ENCODE peak calls at places on chromosome 16, in six cellular contexts. C is progenitor cell of endocrine pancreas, D is SK-N-SH, O is ELR, M is hippocampal formation, P is EL. X is an unnamed sample.

GRCh38 chr16:80733366-80733901 is 71.0 kb downstream of the CDYL2 start:
- DNase-seq in C (no peak), D (no peak), O (no peak), M (no peak), P (peak; percentile 8), X (no peak)

GRCh38 chr16:4477966-4478365 is 1.8 kb downstream of the HMOX2 start:
- DNase-seq in C (no peak), D (peak; percentile 31), O (peak; percentile 67), M (no peak), P (peak; percentile 54), X (peak; percentile 95)

GRCh38 chr16:49337814-49338350 is 35.7 kb upstream of the C16orf78 start:
- DNase-seq in C (no peak), D (no peak), O (no peak), M (no peak), P (no peak), X (no peak)

GRCh38 chr16:77963185-77964044 is 58.9 kb upstream of the CLEC3A start:
- DNase-seq in C (no peak), D (no peak), O (no peak), M (no peak), P (no peak), X (no peak)

GRCh38 chr16:10521681-10522274 is 58.6 kb downstream of the EMP2 start:
- DNase-seq in C (peak; percentile 29), D (peak; percentile 75), O (peak; percentile 68), M (peak; percentile 12), P (peak; percentile 67), X (peak; percentile 82)

GRCh38 chr16:66471264-66471663 is 44.2 kb downstream of the BEAN1 start:
- DNase-seq in C (no peak), D (no peak), O (no peak), M (no peak), P (no peak), X (no peak)

GRCh38 chr16:72182976-72183375 is 11.0 kb upstream of the PMFBP1 start:
- DNase-seq in C (no peak), D (no peak), O (no peak), M (no peak), P (no peak), X (peak; percentile 16)

GRCh38 chr16:649646-650045 is 481 bp downstream of the WDR90 start:
- DNase-seq in C (no peak), D (peak; percentile 74), O (peak; percentile 45), M (no peak), P (peak; percentile 38), X (no peak)

GRCh38 chr16:31186176-31186575 is 6.2 kb downstream of the FUS start:
- DNase-seq in C (no peak), D (no peak), O (no peak), M (no peak), P (no peak), X (no peak)

GRCh38 chr16:56211471-56211944 is 20.2 kb downstream of the GNAO1 start:
- DNase-seq in C (no peak), D (no peak), O (peak; percentile 88), M (no peak), P (peak; percentile 93), X (no peak)

GRCh38 chr16:53372942-53373871 is 61.1 kb upstream of the RBL2 start:
- DNase-seq in C (no peak), D (peak; percentile 53), O (no peak), M (no peak), P (no peak), X (no peak)

GRCh38 chr16:56726283-56726682 is 3.6 kb upstream of the NUP93 start:
- DNase-seq in C (no peak), D (no peak), O (no peak), M (no peak), P (no peak), X (no peak)

GRCh38 chr16:72311426-72311825 is 139.5 kb upstream of the PMFBP1 start:
- DNase-seq in C (no peak), D (no peak), O (no peak), M (no peak), P (peak; percentile 14), X (no peak)

GRCh38 chr16:50280932-50281331 is 14.6 kb downstream of the ADCY7 start:
- DNase-seq in C (no peak), D (no peak), O (no peak), M (no peak), P (no peak), X (no peak)

GRCh38 chr16:84788968-84789371 is 30.8 kb upstream of the CRISPLD2 start:
- DNase-seq in C (no peak), D (peak; percentile 65), O (peak; percentile 76), M (no peak), P (peak; percentile 71), X (no peak)

GRCh38 chr16:79677799-79678525 is 77.4 kb upstream of the MAF start:
- DNase-seq in C (no peak), D (no peak), O (no peak), M (no peak), P (no peak), X (no peak)

GRCh38 chr16:86549893-86550190 is 5.2 kb downstream of the MTHFSD start:
- DNase-seq in C (no peak), D (no peak), O (no peak), M (no peak), P (no peak), X (no peak)

GRCh38 chr16:66656547-66656946 is 40.0 kb downstream of the CMTM4 start:
- DNase-seq in C (no peak), D (no peak), O (peak; percentile 40), M (no peak), P (no peak), X (no peak)

GRCh38 chr16:19284207-19284606 is 1.3 kb upstream of the CLEC19A start:
- DNase-seq in C (no peak), D (no peak), O (peak; percentile 18), M (peak; percentile 37), P (peak; percentile 13), X (no peak)

GRCh38 chr16:635573-636205 is 416 bp downstream of the METTL26 start:
- DNase-seq in C (no peak), D (no peak), O (no peak), M (no peak), P (no peak), X (peak; percentile 23)

GRCh38 chr16:85393674-85394510 is 219.2 kb upstream of the GSE1 start:
- DNase-seq in C (peak; percentile 81), D (peak; percentile 90), O (peak; percentile 68), M (no peak), P (peak; percentile 44), X (peak; percentile 69)

GRCh38 chr16:71927787-71928186 is 32.5 kb downstream of the IST1 start:
- DNase-seq in C (no peak), D (no peak), O (peak; percentile 14), M (no peak), P (no peak), X (peak; percentile 66)

GRCh38 chr16:14309001-14309886 is 238.1 kb downstream of the MRTFB start:
- DNase-seq in C (peak; percentile 51), D (no peak), O (peak; percentile 67), M (no peak), P (peak; percentile 53), X (no peak)

GRCh38 chr16:19393226-19394074 is 24.2 kb upstream of the TMC5 start:
- DNase-seq in C (no peak), D (no peak), O (peak; percentile 64), M (no peak), P (peak; percentile 43), X (peak; percentile 5)

GRCh38 chr16:1152123-1152638 is 725 bp upstream of the CACNA1H start:
- DNase-seq in C (no peak), D (no peak), O (no peak), M (no peak), P (no peak), X (no peak)

GRCh38 chr16:2237552-2238395 is 1.5 kb downstream of the DNASE1L2 start:
- DNase-seq in C (no peak), D (peak; percentile 42), O (no peak), M (no peak), P (no peak), X (peak; percentile 15)

GRCh38 chr16:66569827-66570405 is 3.7 kb downstream of the CMTM1 start:
- DNase-seq in C (no peak), D (no peak), O (peak; percentile 76), M (no peak), P (peak; percentile 57), X (peak; percentile 49)

GRCh38 chr16:73369841-73370240 is 321.9 kb upstream of the ZFHX3 start:
- DNase-seq in C (no peak), D (no peak), O (no peak), M (no peak), P (no peak), X (no peak)

GRCh38 chr16:50712568-50712914 is 19.1 kb downstream of the NOD2 start:
- DNase-seq in C (no peak), D (no peak), O (no peak), M (no peak), P (peak; percentile 35), X (peak; percentile 28)

GRCh38 chr16:57485091-57485915 is 990 bp downstream of the DOK4 start:
- DNase-seq in C (no peak), D (no peak), O (no peak), M (no peak), P (no peak), X (no peak)

GRCh38 chr16:4465977-4466779 is 8.2 kb downstream of the NMRAL1 start:
- DNase-seq in C (no peak), D (no peak), O (no peak), M (no peak), P (no peak), X (no peak)

GRCh38 chr16:83269541-83269940 is 538.2 kb upstream of the HSBP1 start:
- DNase-seq in C (no peak), D (no peak), O (no peak), M (no peak), P (no peak), X (no peak)

GRCh38 chr16:31010943-31011342 is 505 bp upstream of the STX1B start:
- DNase-seq in C (no peak), D (no peak), O (peak; percentile 34), M (no peak), P (no peak), X (no peak)

GRCh38 chr16:66273644-66274334 is 92.7 kb upstream of the CDH5 start:
- DNase-seq in C (no peak), D (no peak), O (peak; percentile 35), M (no peak), P (peak; percentile 44), X (peak; percentile 12)

GRCh38 chr16:57564571-57565270 is 22.3 kb downstream of the ADGRG5 start:
- DNase-seq in C (no peak), D (no peak), O (peak; percentile 91), M (no peak), P (peak; percentile 69), X (no peak)

GRCh38 chr16:11674818-11675560 is 6.7 kb downstream of the SNN start:
- DNase-seq in C (no peak), D (no peak), O (peak; percentile 41), M (no peak), P (peak; percentile 55), X (peak; percentile 51)

GRCh38 chr16:70432800-70433455 is 6.0 kb downstream of the ST3GAL2 start:
- DNase-seq in C (no peak), D (peak; percentile 38), O (peak; percentile 74), M (no peak), P (peak; percentile 73), X (peak; percentile 28)

GRCh38 chr16:69315486-69316311 is 4.5 kb downstream of the VPS4A start:
- DNase-seq in C (no peak), D (no peak), O (no peak), M (no peak), P (no peak), X (no peak)